ENCODE peak calls at places on chromosomes 11 and 22, in seven cellular contexts. One of them, this sample, is unnamed. For H3K4me1, the result is how much of the 10 kb centered on the place peaks cover.

GRCh38 chr11:117457835-117458234 is 130.2 kb downstream of the CEP164 start:
- DNase-seq in uterus: no peak
- DNase-seq in SJSA1: no peak
- DNase-seq in A549: no peak
- DNase-seq in mesenchymal stem cell: no peak
- DNase-seq in IMR-90: no peak
- DNase-seq in mammary epithelial cell: no peak
- DNase-seq in this sample: no peak

GRCh38 chr11:70763606-70764005 is 365.3 kb downstream of the CTTN start:
- DNase-seq in A549: no peak
- DNase-seq in IMR-90: peak
- DNase-seq in mammary epithelial cell: no peak
- DNase-seq in mesenchymal stem cell: no peak
- DNase-seq in uterus: no peak
- DNase-seq in SJSA1: peak
- DNase-seq in this sample: no peak

GRCh38 chr11:34346551-34346950 is 11.3 kb downstream of the ABTB2 start:
- DNase-seq in IMR-90: no peak
- DNase-seq in uterus: peak
- DNase-seq in SJSA1: no peak
- DNase-seq in A549: peak
- DNase-seq in mesenchymal stem cell: no peak
- DNase-seq in mammary epithelial cell: peak
- DNase-seq in this sample: no peak

GRCh38 chr22:17871726-17872458 is 97.6 kb upstream of the BID start:
- DNase-seq in mammary epithelial cell: no peak
- DNase-seq in A549: no peak
- DNase-seq in uterus: no peak
- DNase-seq in IMR-90: no peak
- DNase-seq in mesenchymal stem cell: no peak
- DNase-seq in SJSA1: no peak
- DNase-seq in this sample: no peak

GRCh38 chr11:7890417-7891179 is 40.5 kb downstream of the OR10A6 start:
- DNase-seq in mesenchymal stem cell: no peak
- DNase-seq in SJSA1: no peak
- DNase-seq in mammary epithelial cell: no peak
- DNase-seq in uterus: no peak
- DNase-seq in IMR-90: no peak
- DNase-seq in A549: no peak
- DNase-seq in this sample: no peak

GRCh38 chr11:111933872-111934271 is 3.3 kb upstream of the DIXDC1 start:
- DNase-seq in IMR-90: peak
- DNase-seq in mammary epithelial cell: no peak
- DNase-seq in A549: no peak
- DNase-seq in SJSA1: no peak
- DNase-seq in uterus: no peak
- DNase-seq in mesenchymal stem cell: no peak
- DNase-seq in this sample: no peak

GRCh38 chr11:119591836-119592310 is 137.1 kb downstream of the NECTIN1 start:
- DNase-seq in mammary epithelial cell: peak
- DNase-seq in IMR-90: no peak
- DNase-seq in A549: no peak
- DNase-seq in SJSA1: no peak
- DNase-seq in uterus: no peak
- DNase-seq in mesenchymal stem cell: no peak
- DNase-seq in this sample: no peak

GRCh38 chr11:43984039-43984438 is 41.6 kb downstream of the C11orf96 start:
- DNase-seq in A549: no peak
- DNase-seq in mammary epithelial cell: no peak
- DNase-seq in mesenchymal stem cell: no peak
- DNase-seq in IMR-90: no peak
- DNase-seq in uterus: no peak
- DNase-seq in SJSA1: no peak
- DNase-seq in this sample: no peak

GRCh38 chr22:42699953-42700352 is 20.7 kb downstream of the A4GALT start:
- DNase-seq in mesenchymal stem cell: no peak
- DNase-seq in SJSA1: no peak
- DNase-seq in uterus: no peak
- DNase-seq in A549: no peak
- DNase-seq in IMR-90: no peak
- DNase-seq in mammary epithelial cell: no peak
- DNase-seq in this sample: no peak

GRCh38 chr11:130070109-130070828 is 575 bp downstream of the APLP2 start:
- DNase-seq in uterus: peak
- DNase-seq in IMR-90: peak
- DNase-seq in mesenchymal stem cell: peak
- DNase-seq in SJSA1: no peak
- DNase-seq in mammary epithelial cell: peak
- DNase-seq in A549: peak
- DNase-seq in this sample: peak

GRCh38 chr11:2374456-2375201 is 2.5 kb upstream of the CD81 start:
- DNase-seq in SJSA1: no peak
- DNase-seq in uterus: no peak
- DNase-seq in A549: no peak
- DNase-seq in mammary epithelial cell: no peak
- DNase-seq in IMR-90: no peak
- DNase-seq in mesenchymal stem cell: no peak
- DNase-seq in this sample: no peak

GRCh38 chr11:2377511-2378443 is 667 bp downstream of the CD81 start:
- DNase-seq in A549: peak
- DNase-seq in mesenchymal stem cell: peak
- DNase-seq in IMR-90: peak
- DNase-seq in SJSA1: no peak
- DNase-seq in mammary epithelial cell: no peak
- DNase-seq in uterus: peak
- DNase-seq in this sample: peak

GRCh38 chr11:2375964-2376551 is 1.1 kb upstream of the CD81 start:
- DNase-seq in uterus: no peak
- DNase-seq in mesenchymal stem cell: no peak
- DNase-seq in SJSA1: no peak
- DNase-seq in IMR-90: no peak
- DNase-seq in mammary epithelial cell: no peak
- DNase-seq in A549: no peak
- DNase-seq in this sample: no peak

GRCh38 chr11:2376751-2377451 is at the start of gene CD81:
- DNase-seq in A549: peak
- DNase-seq in uterus: peak
- DNase-seq in mesenchymal stem cell: no peak
- DNase-seq in SJSA1: no peak
- DNase-seq in IMR-90: peak
- DNase-seq in mammary epithelial cell: no peak
- DNase-seq in this sample: peak

DNA sequence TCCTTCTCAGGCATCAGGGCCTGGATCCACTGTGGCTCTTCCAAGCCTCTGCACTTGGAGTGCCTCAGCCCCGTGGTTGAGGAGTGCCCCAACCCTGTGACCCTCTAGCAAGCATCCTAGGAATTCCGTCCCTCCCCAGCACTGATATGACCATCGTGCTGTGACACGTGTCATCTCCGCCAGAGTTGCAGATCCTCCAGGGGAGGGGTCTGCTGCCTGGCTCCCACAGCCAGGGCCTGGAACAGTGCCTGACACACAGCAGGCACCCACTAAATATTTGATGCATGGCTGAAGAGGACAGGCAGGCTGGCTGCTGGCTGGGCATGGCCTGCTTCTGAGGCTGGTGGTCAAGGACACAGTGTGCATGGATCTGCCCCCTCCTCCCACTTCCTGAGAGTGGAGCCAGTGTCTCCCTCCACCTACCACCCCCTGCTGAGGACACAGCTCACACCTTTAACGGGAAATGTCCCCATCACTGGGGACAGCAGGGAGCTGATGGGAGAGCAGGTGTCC is 1.7 kb upstream of the CD81 start:
- DNase-seq in SJSA1: no peak
- DNase-seq in uterus: no peak
- DNase-seq in A549: no peak
- DNase-seq in mesenchymal stem cell: no peak
- DNase-seq in IMR-90: no peak
- DNase-seq in mammary epithelial cell: no peak
- DNase-seq in this sample: no peak
- H3K4me1 ChIP-seq in SJSA1: under half
- H3K4me1 ChIP-seq in uterus: under half
- H3K4me1 ChIP-seq in A549: under half
- H3K4me1 ChIP-seq in mesenchymal stem cell: under half
- H3K4me1 ChIP-seq in IMR-90: under half
- H3K4me1 ChIP-seq in mammary epithelial cell: under half
- H3K4me1 ChIP-seq in this sample: under half

GRCh38 chr11:67393437-67393836 is 1.7 kb downstream of the RAD9A start:
- DNase-seq in uterus: no peak
- DNase-seq in mammary epithelial cell: no peak
- DNase-seq in SJSA1: no peak
- DNase-seq in IMR-90: no peak
- DNase-seq in A549: no peak
- DNase-seq in mesenchymal stem cell: no peak
- DNase-seq in this sample: no peak

GRCh38 chr11:67391304-67392181 is at the start of gene RAD9A:
- DNase-seq in A549: peak
- DNase-seq in mammary epithelial cell: peak
- DNase-seq in mesenchymal stem cell: peak
- DNase-seq in SJSA1: peak
- DNase-seq in IMR-90: peak
- DNase-seq in uterus: peak
- DNase-seq in this sample: peak

GRCh38 chr11:67390947-67391303 is 861 bp upstream of the RAD9A start:
- DNase-seq in IMR-90: no peak
- DNase-seq in SJSA1: no peak
- DNase-seq in mammary epithelial cell: no peak
- DNase-seq in mesenchymal stem cell: no peak
- DNase-seq in uterus: no peak
- DNase-seq in A549: no peak
- DNase-seq in this sample: no peak

GRCh38 chr11:67393990-67394389 is 2.2 kb downstream of the RAD9A start:
- DNase-seq in A549: no peak
- DNase-seq in uterus: no peak
- DNase-seq in SJSA1: no peak
- DNase-seq in IMR-90: no peak
- DNase-seq in mesenchymal stem cell: no peak
- DNase-seq in mammary epithelial cell: no peak
- DNase-seq in this sample: no peak

GRCh38 chr11:67392182-67392715 is 463 bp downstream of the RAD9A start:
- DNase-seq in uterus: no peak
- DNase-seq in mesenchymal stem cell: peak
- DNase-seq in IMR-90: no peak
- DNase-seq in mammary epithelial cell: no peak
- DNase-seq in A549: no peak
- DNase-seq in SJSA1: no peak
- DNase-seq in this sample: no peak
- H3K27ac ChIP-seq in uterus: peak
- H3K27ac ChIP-seq in mesenchymal stem cell: no peak
- H3K27ac ChIP-seq in IMR-90: peak
- H3K27ac ChIP-seq in mammary epithelial cell: peak
- H3K27ac ChIP-seq in A549: peak
- H3K27ac ChIP-seq in SJSA1: peak
- H3K27ac ChIP-seq in this sample: peak

DNA sequence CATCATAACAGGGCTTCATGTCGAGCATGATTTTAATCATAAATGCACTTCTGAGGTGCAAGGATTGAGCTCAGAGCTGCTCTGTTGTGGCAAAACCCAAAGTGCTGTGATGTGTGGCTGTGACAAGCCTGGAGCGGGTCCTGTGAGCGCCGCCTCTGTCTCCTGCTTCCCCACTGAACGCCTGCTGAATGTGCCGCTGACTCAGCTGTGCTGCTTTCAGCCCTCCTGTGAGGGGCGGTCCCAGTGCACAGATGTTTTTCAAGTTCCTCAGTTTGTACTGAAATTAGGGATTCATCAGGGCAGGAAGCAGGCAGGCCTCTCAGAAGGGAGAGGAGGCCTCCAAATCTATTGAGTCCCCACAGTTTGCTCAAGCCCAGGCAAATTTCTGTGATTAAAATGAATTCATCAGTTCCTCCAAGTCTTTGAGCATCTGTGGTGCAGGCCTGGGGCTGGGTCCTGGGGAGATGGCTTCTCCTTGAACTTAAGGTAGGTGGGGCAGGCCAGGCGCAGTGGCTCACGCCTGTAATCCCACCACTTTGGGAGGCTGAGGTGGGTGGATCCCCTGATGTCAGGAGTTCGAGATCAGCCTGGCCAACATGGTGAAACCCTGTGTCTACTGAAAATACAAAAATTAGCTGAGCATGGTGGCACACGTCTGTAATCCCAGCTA is 2.9 kb upstream of the GTSE1 start:
- DNase-seq in IMR-90: peak
- DNase-seq in mammary epithelial cell: no peak
- DNase-seq in mesenchymal stem cell: peak
- DNase-seq in A549: no peak
- DNase-seq in uterus: no peak
- DNase-seq in SJSA1: no peak
- DNase-seq in this sample: no peak
- H3K4me1 ChIP-seq in IMR-90: under half
- H3K4me1 ChIP-seq in mammary epithelial cell: under half
- H3K4me1 ChIP-seq in mesenchymal stem cell: under half
- H3K4me1 ChIP-seq in A549: under half
- H3K4me1 ChIP-seq in uterus: under half
- H3K4me1 ChIP-seq in SJSA1: under half
- H3K4me1 ChIP-seq in this sample: under half

GRCh38 chr11:77085652-77086051 is 17.0 kb upstream of the OMP start:
- DNase-seq in A549: no peak
- DNase-seq in uterus: peak
- DNase-seq in mammary epithelial cell: no peak
- DNase-seq in mesenchymal stem cell: no peak
- DNase-seq in SJSA1: no peak
- DNase-seq in IMR-90: no peak
- DNase-seq in this sample: no peak

GRCh38 chr11:77082838-77083552 is 16.2 kb downstream of the CAPN5 start:
- DNase-seq in uterus: peak
- DNase-seq in IMR-90: peak
- DNase-seq in A549: no peak
- DNase-seq in mammary epithelial cell: no peak
- DNase-seq in SJSA1: no peak
- DNase-seq in mesenchymal stem cell: peak
- DNase-seq in this sample: peak

GRCh38 chr11:77086521-77087472 is 15.8 kb upstream of the OMP start:
- DNase-seq in mesenchymal stem cell: no peak
- DNase-seq in SJSA1: no peak
- DNase-seq in mammary epithelial cell: no peak
- DNase-seq in IMR-90: no peak
- DNase-seq in A549: no peak
- DNase-seq in uterus: no peak
- DNase-seq in this sample: no peak

GRCh38 chr11:77083553-77084245 is 16.9 kb downstream of the CAPN5 start:
- DNase-seq in mammary epithelial cell: no peak
- DNase-seq in SJSA1: no peak
- DNase-seq in uterus: peak
- DNase-seq in IMR-90: no peak
- DNase-seq in A549: no peak
- DNase-seq in mesenchymal stem cell: no peak
- DNase-seq in this sample: no peak

DNA sequence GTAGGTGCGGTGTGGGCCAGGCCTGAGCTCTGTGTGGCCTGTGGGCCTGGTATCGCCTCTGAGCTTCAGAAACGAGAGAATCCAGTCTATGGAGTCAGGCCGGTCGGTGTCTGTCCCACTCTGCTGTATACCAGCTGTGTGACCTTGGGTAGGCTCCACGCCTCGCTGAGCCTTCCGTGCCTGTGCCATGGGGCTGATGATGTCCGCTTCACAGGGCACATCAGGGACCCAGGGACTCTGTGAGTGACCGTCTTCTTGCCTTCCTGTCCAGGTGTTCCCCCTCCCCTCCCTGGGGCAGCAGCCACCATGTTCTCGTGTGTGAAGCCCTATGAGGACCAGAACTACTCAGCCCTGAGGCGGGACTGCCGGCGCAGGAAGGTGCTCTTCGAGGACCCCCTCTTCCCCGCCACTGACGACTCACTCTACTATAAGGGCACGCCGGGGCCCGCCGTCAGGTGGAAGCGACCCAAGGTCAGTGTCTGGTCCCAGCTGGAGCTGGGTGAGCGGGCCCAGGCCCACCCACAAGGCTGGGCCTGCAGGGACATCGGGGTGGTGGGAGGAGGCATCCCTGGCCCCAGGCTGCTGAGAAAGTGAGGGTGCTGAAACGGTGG is 17.9 kb downstream of the CAPN5 start:
- DNase-seq in SJSA1: no peak
- DNase-seq in IMR-90: no peak
- DNase-seq in mesenchymal stem cell: no peak
- DNase-seq in mammary epithelial cell: no peak
- DNase-seq in uterus: peak
- DNase-seq in A549: no peak
- DNase-seq in this sample: no peak
- H3K27ac ChIP-seq in SJSA1: no peak
- H3K27ac ChIP-seq in IMR-90: no peak
- H3K27ac ChIP-seq in mesenchymal stem cell: no peak
- H3K27ac ChIP-seq in mammary epithelial cell: no peak
- H3K27ac ChIP-seq in uterus: no peak
- H3K27ac ChIP-seq in A549: no peak
- H3K27ac ChIP-seq in this sample: no peak

This sample was measured in CD4-positive, CD25-positive, alpha-beta regulatory T cell.